ENCODE peak calls at places on chromosomes 5 and 9, in seven cellular contexts. V is adrenal gland, Q is upper lobe of right lung, N is transverse colon, W is IMR-90, I is heart right ventricle, E is body of pancreas. J is an unnamed sample. For H3K27me3, the result is how much of the 10 kb centered on the place peaks cover.

GRCh38 chr5:170470275-170470674 is 33.5 kb upstream of the KCNIP1 start:
- DNase-seq in E (no peak), I (no peak), W (no peak), V (no peak), Q (no peak), N (no peak), J (no peak)

GRCh38 chr5:179613460-179614071 is 9.9 kb downstream of the HNRNPH1 start:
- DNase-seq in I (no peak), V (no peak), E (no peak), Q (peak), W (no peak), N (no peak), J (no peak)

GRCh38 chr5:137199966-137200365 is 299.2 kb downstream of the SPOCK1 start:
- DNase-seq in E (no peak), I (no peak), Q (no peak), V (no peak), W (peak), N (no peak), J (peak)

GRCh38 chr9:87862536-87863268 is 20.0 kb upstream of the SPATA31E1 start:
- DNase-seq in V (no peak), I (no peak), N (no peak), Q (no peak), W (peak), E (no peak), J (peak)

GRCh38 chr5:155103164-155103563 is 89.6 kb downstream of the KIF4B start:
- DNase-seq in W (peak), N (no peak), V (no peak), E (no peak), I (no peak), Q (no peak), J (no peak)

GRCh38 chr5:107668933-107669542 is 1.7 kb downstream of the EFNA5 start:
- DNase-seq in W (no peak), E (no peak), N (peak), V (no peak), Q (no peak), I (no peak), J (no peak)

GRCh38 chr5:96476654-96477053 is 43.6 kb upstream of the PCSK1 start:
- DNase-seq in V (no peak), I (no peak), E (no peak), N (no peak), W (peak), Q (no peak), J (no peak)

GRCh38 chr5:40478766-40479165 is 200.9 kb upstream of the PTGER4 start:
- DNase-seq in E (no peak), Q (no peak), N (no peak), I (no peak), W (no peak), V (no peak), J (peak)

GRCh38 chr5:116795189-116795588 is 220.6 kb upstream of the SEMA6A start:
- DNase-seq in W (no peak), Q (no peak), I (no peak), V (no peak), N (no peak), E (no peak), J (no peak)

DNA sequence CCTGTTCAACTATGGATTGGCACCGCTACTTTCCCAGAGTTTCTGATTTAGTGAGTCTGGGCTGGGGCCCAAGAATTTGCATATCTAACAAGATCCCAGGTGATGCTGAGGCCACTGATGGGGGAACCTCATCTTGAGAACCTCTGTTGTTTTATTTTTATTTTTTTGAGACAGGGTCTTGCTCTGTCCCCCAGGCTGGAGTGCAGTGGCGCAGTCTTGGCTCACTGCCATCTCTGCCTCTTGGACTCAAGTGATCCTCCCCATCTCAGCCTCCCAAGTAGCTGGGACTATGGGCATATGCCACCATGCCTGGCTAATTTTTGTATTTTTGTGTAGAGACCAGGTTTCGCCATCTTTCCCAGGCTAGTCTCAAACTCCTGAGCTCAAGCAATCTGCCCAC is 35.7 kb downstream of the LMX1B start:
- DNase-seq in V (no peak), W (no peak), Q (no peak), E (no peak), N (no peak), I (no peak), J (no peak)
- H3K27me3 ChIP-seq in V (under half), W (half or more), Q (half or more), E (under half), N (half or more), I (under half), J (under half)

GRCh38 chr5:55222061-55222818 is 4.9 kb downstream of the MCIDAS start:
- DNase-seq in I (no peak), W (no peak), Q (no peak), V (no peak), N (no peak), E (no peak), J (no peak)

GRCh38 chr5:55225346-55225745 is 1.8 kb downstream of the MCIDAS start:
- DNase-seq in N (no peak), E (no peak), Q (no peak), I (no peak), W (no peak), V (no peak), J (no peak)

GRCh38 chr5:55223219-55223987 is 3.7 kb downstream of the MCIDAS start:
- DNase-seq in W (no peak), N (no peak), Q (no peak), V (no peak), E (no peak), I (no peak), J (no peak)

GRCh38 chr5:55222819-55223124 is 4.3 kb downstream of the MCIDAS start:
- DNase-seq in Q (no peak), V (no peak), W (no peak), E (no peak), I (no peak), N (no peak), J (no peak)

GRCh38 chr5:55223988-55224240 is 3.2 kb downstream of the MCIDAS start:
- DNase-seq in I (no peak), N (no peak), V (no peak), W (no peak), E (no peak), Q (no peak), J (no peak)
- H3K27me3 ChIP-seq in I (half or more), N (half or more), V (half or more), W (half or more), E (under half), Q (half or more), J (under half)

DNA sequence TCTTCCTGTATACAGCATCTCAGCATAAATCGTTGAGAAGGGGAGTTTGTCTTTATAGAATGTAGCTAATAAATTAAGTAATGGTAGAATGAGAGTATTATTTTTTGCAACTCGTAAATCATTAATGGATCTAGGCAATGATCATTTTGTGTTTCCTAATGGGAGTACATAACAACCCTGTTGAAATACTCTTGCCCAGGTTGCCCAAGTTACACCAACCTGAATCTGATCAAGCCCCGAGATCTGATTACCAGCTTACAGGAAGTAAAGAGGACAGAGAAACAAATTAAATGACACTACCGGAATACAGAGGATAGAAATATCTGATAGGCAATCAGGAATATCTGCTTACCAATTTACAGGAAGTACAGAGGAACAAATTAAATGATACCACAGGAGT is 107.3 kb downstream of the AOPEP start:
- DNase-seq in W (no peak), Q (no peak), N (no peak), V (no peak), I (no peak), E (no peak), J (no peak)
- H3K27me3 ChIP-seq in W (under half), Q (under half), N (under half), V (under half), I (under half), E (under half), J (under half)

GRCh38 chr9:34376596-34377401 is at the start of gene MYORG:
- DNase-seq in N (peak), W (peak), V (peak), I (peak), E (peak), Q (peak), J (peak)
- H3K27me3 ChIP-seq in N (under half), W (under half), V (under half), I (under half), E (under half), Q (under half), J (under half)

J was measured in MG63.